ENCODE peak calls at places on chromosomes 13 and 19, in seven cellular contexts. One of them, this sample, is unnamed.

GRCh38 chr19:10102787-10103236 is 334 bp upstream of the ANGPTL6 start:
- DNase-seq in cardiac muscle cell: no peak
- DNase-seq in stimulated activated CD4-positive, alpha-beta T cell treated with anti-CD3 and anti-CD28 coated beads, Interleukin-1b, Interleukin-23, amount 100 ng/mL, for 48 hours: no peak
- DNase-seq in effector CD4-positive, alpha-beta T cell: no peak
- DNase-seq in AG09309: no peak
- DNase-seq in fibroblast of mammary gland: no peak
- DNase-seq in fibroblast of the aortic adventitia: no peak
- DNase-seq in this sample: no peak

GRCh38 chr19:35142531-35143230 is 374 bp upstream of the FXYD7 start:
- DNase-seq in fibroblast of mammary gland: no peak
- DNase-seq in AG09309: no peak
- DNase-seq in effector CD4-positive, alpha-beta T cell: peak; percentile 70
- DNase-seq in stimulated activated CD4-positive, alpha-beta T cell treated with anti-CD3 and anti-CD28 coated beads, Interleukin-1b, Interleukin-23, amount 100 ng/mL, for 48 hours: peak; percentile 66
- DNase-seq in fibroblast of the aortic adventitia: no peak
- DNase-seq in cardiac muscle cell: peak; percentile 52
- DNase-seq in this sample: no peak

GRCh38 chr19:10009269-10009665 is 1.0 kb downstream of the COL5A3 start:
- DNase-seq in cardiac muscle cell: peak; percentile 91
- DNase-seq in fibroblast of mammary gland: peak; percentile 90
- DNase-seq in effector CD4-positive, alpha-beta T cell: peak; percentile 16
- DNase-seq in fibroblast of the aortic adventitia: peak; percentile 81
- DNase-seq in stimulated activated CD4-positive, alpha-beta T cell treated with anti-CD3 and anti-CD28 coated beads, Interleukin-1b, Interleukin-23, amount 100 ng/mL, for 48 hours: peak; percentile 15
- DNase-seq in AG09309: no peak
- DNase-seq in this sample: no peak

GRCh38 chr19:46660601-46661019 is 372 bp downstream of the DACT3 start:
- DNase-seq in fibroblast of mammary gland: no peak
- DNase-seq in fibroblast of the aortic adventitia: no peak
- DNase-seq in effector CD4-positive, alpha-beta T cell: no peak
- DNase-seq in cardiac muscle cell: no peak
- DNase-seq in stimulated activated CD4-positive, alpha-beta T cell treated with anti-CD3 and anti-CD28 coated beads, Interleukin-1b, Interleukin-23, amount 100 ng/mL, for 48 hours: no peak
- DNase-seq in AG09309: no peak
- DNase-seq in this sample: no peak

GRCh38 chr19:54302252-54302651 is 10.7 kb downstream of the LILRA5 start:
- DNase-seq in cardiac muscle cell: no peak
- DNase-seq in effector CD4-positive, alpha-beta T cell: no peak
- DNase-seq in fibroblast of the aortic adventitia: no peak
- DNase-seq in AG09309: no peak
- DNase-seq in stimulated activated CD4-positive, alpha-beta T cell treated with anti-CD3 and anti-CD28 coated beads, Interleukin-1b, Interleukin-23, amount 100 ng/mL, for 48 hours: no peak
- DNase-seq in fibroblast of mammary gland: no peak
- DNase-seq in this sample: no peak

GRCh38 chr13:44308352-44308751 is 65.3 kb upstream of the SERP2 start:
- DNase-seq in AG09309: no peak
- DNase-seq in effector CD4-positive, alpha-beta T cell: no peak
- DNase-seq in fibroblast of mammary gland: no peak
- DNase-seq in stimulated activated CD4-positive, alpha-beta T cell treated with anti-CD3 and anti-CD28 coated beads, Interleukin-1b, Interleukin-23, amount 100 ng/mL, for 48 hours: no peak
- DNase-seq in cardiac muscle cell: no peak
- DNase-seq in fibroblast of the aortic adventitia: no peak
- DNase-seq in this sample: no peak

GRCh38 chr19:47729799-47730520 is 15.4 kb upstream of the NOP53 start:
- DNase-seq in AG09309: no peak
- DNase-seq in stimulated activated CD4-positive, alpha-beta T cell treated with anti-CD3 and anti-CD28 coated beads, Interleukin-1b, Interleukin-23, amount 100 ng/mL, for 48 hours: peak; percentile 78
- DNase-seq in fibroblast of the aortic adventitia: no peak
- DNase-seq in fibroblast of mammary gland: peak; percentile 24
- DNase-seq in effector CD4-positive, alpha-beta T cell: no peak
- DNase-seq in cardiac muscle cell: peak; percentile 72
- DNase-seq in this sample: no peak

GRCh38 chr13:33228645-33229445 is 56.7 kb downstream of the STARD13 start:
- DNase-seq in stimulated activated CD4-positive, alpha-beta T cell treated with anti-CD3 and anti-CD28 coated beads, Interleukin-1b, Interleukin-23, amount 100 ng/mL, for 48 hours: no peak
- DNase-seq in effector CD4-positive, alpha-beta T cell: no peak
- DNase-seq in fibroblast of mammary gland: peak; percentile 88
- DNase-seq in fibroblast of the aortic adventitia: peak; percentile 74
- DNase-seq in AG09309: no peak
- DNase-seq in cardiac muscle cell: peak; percentile 67
- DNase-seq in this sample: no peak

GRCh38 chr13:22498006-22498405 is 682.8 kb upstream of the SGCG start:
- DNase-seq in stimulated activated CD4-positive, alpha-beta T cell treated with anti-CD3 and anti-CD28 coated beads, Interleukin-1b, Interleukin-23, amount 100 ng/mL, for 48 hours: no peak
- DNase-seq in fibroblast of the aortic adventitia: no peak
- DNase-seq in AG09309: no peak
- DNase-seq in effector CD4-positive, alpha-beta T cell: no peak
- DNase-seq in cardiac muscle cell: no peak
- DNase-seq in fibroblast of mammary gland: no peak
- DNase-seq in this sample: no peak

GRCh38 chr19:658916-659839 is 3.8 kb downstream of the RNF126 start:
- DNase-seq in stimulated activated CD4-positive, alpha-beta T cell treated with anti-CD3 and anti-CD28 coated beads, Interleukin-1b, Interleukin-23, amount 100 ng/mL, for 48 hours: no peak
- DNase-seq in effector CD4-positive, alpha-beta T cell: peak; percentile 64
- DNase-seq in cardiac muscle cell: peak; percentile 29
- DNase-seq in AG09309: no peak
- DNase-seq in fibroblast of mammary gland: peak; percentile 74
- DNase-seq in fibroblast of the aortic adventitia: peak; percentile 47
- DNase-seq in this sample: no peak

GRCh38 chr13:75258159-75258782 is 223.7 kb downstream of the TBC1D4 start:
- DNase-seq in effector CD4-positive, alpha-beta T cell: no peak
- DNase-seq in fibroblast of mammary gland: peak; percentile 65
- DNase-seq in cardiac muscle cell: peak; percentile 70
- DNase-seq in AG09309: no peak
- DNase-seq in stimulated activated CD4-positive, alpha-beta T cell treated with anti-CD3 and anti-CD28 coated beads, Interleukin-1b, Interleukin-23, amount 100 ng/mL, for 48 hours: no peak
- DNase-seq in fibroblast of the aortic adventitia: peak; percentile 75
- DNase-seq in this sample: no peak

This sample was measured in retinal pigment epithelial cell.